ENCODE peak calls at places on chromosomes 3 and 15, in six cellular contexts. V is HCT116, T is NT2/D1, L is H1, N is K562, P is HepG2. C is an unnamed sample.

GRCh38 chr3:132630612-132631011 is 29.0 kb downstream of the ACAD11 start:
- DNase-seq in L (no peak), P (no peak), T (no peak), V (no peak), N (no peak), C (no peak)

GRCh38 chr3:110485389-110485788 is 586.2 kb upstream of the NECTIN3 start:
- DNase-seq in N (no peak), T (no peak), L (no peak), V (no peak), P (no peak), C (no peak)

GRCh38 chr3:183178833-183179549 is 16.5 kb upstream of the LAMP3 start:
- DNase-seq in V (no peak), T (no peak), N (peak), P (no peak), L (no peak), C (no peak)

GRCh38 chr3:112856537-112856936 is 9.9 kb upstream of the CD200R1L start:
- DNase-seq in L (no peak), N (no peak), P (no peak), V (no peak), T (no peak), C (no peak)

GRCh38 chr3:45473841-45474240 is 85.5 kb downstream of the LARS2 start:
- DNase-seq in L (no peak), V (no peak), N (no peak), P (no peak), T (no peak), C (no peak)

GRCh38 chr3:94525039-94525438 is 462.2 kb downstream of the NSUN3 start:
- DNase-seq in L (no peak), N (no peak), P (peak), V (no peak), T (no peak), C (no peak)

GRCh38 chr3:122003112-122003511 is 18.9 kb downstream of the ILDR1 start:
- DNase-seq in P (no peak), V (no peak), T (no peak), L (no peak), N (no peak), C (no peak)

GRCh38 chr3:196499807-196500524 is 3.6 kb downstream of the RNF168 start:
- DNase-seq in L (no peak), N (no peak), V (no peak), P (no peak), T (no peak), C (no peak)

GRCh38 chr3:102060814-102061213 is 211.5 kb downstream of the NFKBIZ start:
- DNase-seq in P (peak), V (no peak), L (no peak), T (no peak), N (no peak), C (peak)

GRCh38 chr15:98858610-98859023 is 149.0 kb downstream of the PGPEP1L start:
- DNase-seq in N (no peak), V (no peak), T (no peak), L (no peak), P (no peak), C (no peak)

GRCh38 chr15:53625962-53626845 is 133.3 kb downstream of the WDR72 start:
- DNase-seq in V (no peak), P (no peak), N (no peak), T (no peak), L (no peak), C (no peak)

GRCh38 chr3:65836047-65836446 is 202.7 kb downstream of the MAGI1 start:
- DNase-seq in V (no peak), L (no peak), P (no peak), N (no peak), T (no peak), C (no peak)

GRCh38 chr15:88651293-88651692 is 12.5 kb downstream of the ISG20 start:
- DNase-seq in T (no peak), L (no peak), V (no peak), P (no peak), N (no peak), C (no peak)

GRCh38 chr3:38711321-38711720 is 61.8 kb upstream of the SCN5A start:
- DNase-seq in L (no peak), P (no peak), T (no peak), N (no peak), V (no peak), C (no peak)
- TF ChIP-seq ZNF274 in L (no peak), P (no peak), T (no peak), N (no peak), V (no peak), C (no peak)

DNA sequence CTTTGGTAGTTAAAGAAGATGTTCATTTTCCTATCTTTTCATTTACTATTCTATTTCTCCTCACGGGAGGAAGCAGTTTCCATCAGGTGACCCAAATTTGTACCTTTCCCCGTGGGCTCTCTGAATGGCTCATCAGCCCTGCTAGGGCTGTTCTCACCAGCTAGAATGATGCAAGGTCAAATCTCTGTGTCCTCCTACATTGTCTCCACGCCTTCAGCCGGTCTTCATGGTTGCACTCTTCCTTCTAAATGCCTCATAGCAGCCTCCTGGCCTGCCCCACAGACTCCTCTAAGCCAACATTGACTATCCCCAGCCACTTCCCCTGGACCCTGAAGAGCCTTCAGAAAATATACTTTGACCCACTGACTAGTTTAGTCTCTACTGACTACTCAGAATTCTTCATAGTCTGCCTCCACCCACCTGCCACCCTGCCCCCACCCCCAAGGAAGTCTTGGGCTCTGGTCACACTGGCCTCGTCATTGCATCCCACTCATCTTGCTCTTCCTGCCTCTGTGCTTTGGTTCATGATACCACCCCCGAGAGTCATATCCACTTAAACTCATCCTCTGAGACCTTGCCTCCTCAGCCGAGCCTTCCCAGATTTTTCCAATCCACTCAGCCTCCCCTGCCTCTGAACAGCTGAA is 9.6 kb upstream of the DOCK3 start:
- DNase-seq in P (no peak), V (no peak), T (no peak), L (no peak), N (no peak), C (no peak)
- TF ChIP-seq ZNF274 in P (no peak), V (no peak), T (no peak), L (no peak), N (no peak), C (no peak)

DNA sequence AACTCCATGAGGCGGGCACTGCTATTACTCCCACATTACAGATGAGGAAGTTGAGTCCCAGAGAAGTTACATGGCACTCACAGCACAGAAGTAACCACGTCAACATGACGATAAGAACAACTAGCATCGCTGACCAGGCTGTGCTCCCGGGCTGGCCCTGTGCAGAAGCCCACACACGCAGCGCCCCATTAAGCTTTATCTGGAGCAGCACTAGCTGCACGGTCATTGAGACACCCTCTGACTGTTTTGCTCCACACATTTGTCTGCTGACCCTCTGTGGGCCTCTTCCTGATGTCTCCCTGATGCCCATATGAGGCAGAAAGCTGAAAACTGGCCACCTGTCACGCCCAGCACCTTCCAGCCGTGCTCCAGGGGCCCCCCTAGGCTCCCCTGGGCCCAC is 116.4 kb upstream of the ATP2B2 start:
- DNase-seq in L (no peak), T (no peak), P (no peak), V (no peak), N (no peak), C (no peak)
- TF ChIP-seq ZNF274 in L (no peak), T (no peak), P (no peak), V (no peak), N (no peak), C (no peak)

GRCh38 chr3:186967686-186968085 is 37.4 kb downstream of the ST6GAL1 start:
- DNase-seq in V (no peak), N (no peak), P (no peak), L (no peak), T (no peak), C (no peak)
- TF ChIP-seq ZNF274 in V (no peak), N (no peak), P (no peak), L (no peak), T (no peak), C (no peak)

GRCh38 chr15:30065025-30065801 is 17.5 kb upstream of the GOLGA8J start:
- DNase-seq in T (no peak), V (no peak), P (no peak), N (no peak), L (no peak), C (no peak)
- TF ChIP-seq ZNF274 in T (no peak), V (no peak), P (no peak), N (no peak), L (no peak), C (no peak)

DNA sequence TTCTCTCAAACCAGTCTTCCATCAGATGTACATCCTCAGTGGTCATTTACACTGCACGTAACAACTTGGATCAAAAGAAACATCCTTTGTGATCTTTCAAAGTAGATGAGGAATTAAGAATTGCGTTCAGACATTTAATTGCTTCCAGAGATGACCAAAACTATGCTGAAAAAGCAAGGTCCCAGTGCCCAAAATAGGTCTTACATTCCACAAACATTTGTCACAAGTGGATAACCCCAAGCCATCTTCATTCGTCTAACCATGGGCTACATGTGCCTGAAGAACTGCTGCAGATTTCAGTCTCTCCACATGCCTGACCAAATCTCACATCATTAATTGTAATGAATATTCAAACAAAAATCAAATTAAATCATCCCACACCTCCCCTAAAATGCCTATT is 273.6 kb downstream of the SHOX2 start:
- DNase-seq in N (no peak), V (no peak), P (no peak), T (no peak), L (no peak), C (no peak)
- TF ChIP-seq ZNF274 in N (no peak), V (no peak), P (no peak), T (no peak), L (no peak), C (no peak)

DNA sequence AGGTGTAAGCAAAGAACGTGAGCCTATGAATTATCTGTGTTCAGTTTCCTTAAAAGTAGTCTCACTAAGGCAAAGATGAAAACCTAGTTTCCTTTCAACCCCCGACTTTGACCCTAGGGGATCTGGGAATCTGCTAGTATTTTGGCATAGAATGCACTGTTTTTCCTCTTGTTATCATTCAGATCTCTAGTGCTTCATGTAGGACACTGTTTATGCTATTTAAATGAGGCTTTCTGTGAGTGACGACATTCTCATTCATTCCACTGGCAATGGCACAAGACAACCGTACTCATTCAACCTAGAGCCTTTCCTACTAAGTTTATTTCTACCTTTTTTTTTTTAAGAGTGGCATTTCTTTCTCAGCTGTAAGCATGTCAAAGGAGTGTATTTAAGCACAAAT is 67.0 kb downstream of the CHAC1 start:
- DNase-seq in T (no peak), V (no peak), L (no peak), P (no peak), N (no peak), C (no peak)
- TF ChIP-seq ZNF274 in T (no peak), V (no peak), L (no peak), P (no peak), N (no peak), C (no peak)

DNA sequence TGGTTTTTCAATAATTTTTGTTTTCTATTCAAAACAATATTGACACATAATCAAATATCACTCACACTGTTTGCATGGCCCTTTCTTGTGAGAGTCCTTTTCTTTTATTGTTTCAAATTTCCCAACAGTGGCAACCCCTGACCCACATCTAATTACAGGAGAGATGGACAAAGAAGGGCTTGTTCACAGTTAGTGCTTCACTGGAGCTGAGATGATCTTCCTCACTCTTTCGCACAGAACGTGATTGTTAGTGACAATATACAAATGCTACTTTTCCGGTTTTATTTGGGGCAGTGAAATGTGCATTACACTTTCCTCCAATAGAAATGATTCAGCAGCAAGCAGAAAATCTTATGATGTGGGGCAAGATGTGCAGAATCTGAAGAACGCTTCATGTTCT is 38.6 kb upstream of the TTC14 start:
- DNase-seq in N (no peak), T (no peak), P (no peak), V (no peak), L (no peak), C (no peak)
- TF ChIP-seq ZNF274 in N (no peak), T (no peak), P (no peak), V (no peak), L (no peak), C (no peak)

DNA sequence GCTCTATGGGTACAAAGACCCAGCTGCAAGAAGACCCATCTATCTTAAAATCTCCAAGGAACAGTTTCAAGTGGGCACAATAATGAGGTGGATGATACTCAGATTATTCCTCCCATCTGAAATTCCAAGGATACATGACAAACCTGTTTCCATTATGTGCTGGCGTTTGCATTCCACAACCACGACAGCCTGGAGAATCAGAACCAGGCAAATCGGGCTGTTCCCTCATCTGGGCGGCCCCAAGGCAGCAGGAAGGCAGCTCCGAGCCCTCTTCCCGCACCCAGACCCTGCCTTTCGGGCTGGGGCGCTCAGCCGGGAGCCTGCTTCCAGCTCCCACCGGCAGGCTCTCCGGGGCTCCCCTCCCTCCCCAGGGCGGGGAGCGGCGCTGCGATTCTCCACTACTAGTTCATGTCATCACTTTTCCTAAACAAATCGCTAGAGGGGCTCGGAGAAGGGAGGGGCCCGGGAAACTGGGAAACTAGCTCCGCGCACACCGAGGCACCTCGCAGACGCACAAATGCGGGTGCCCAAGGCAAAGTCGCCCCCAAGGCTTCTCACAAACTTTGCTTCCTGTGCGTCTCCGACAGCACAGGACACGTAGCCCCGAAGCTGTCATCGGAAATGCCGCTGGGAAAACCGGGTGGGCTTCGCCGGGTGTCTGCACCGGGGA is at the start of gene MGLL:
- DNase-seq in P (no peak), V (no peak), N (no peak), L (no peak), T (no peak), C (no peak)
- TF ChIP-seq ZNF274 in P (no peak), V (no peak), N (no peak), L (no peak), T (no peak), C (no peak)

DNA sequence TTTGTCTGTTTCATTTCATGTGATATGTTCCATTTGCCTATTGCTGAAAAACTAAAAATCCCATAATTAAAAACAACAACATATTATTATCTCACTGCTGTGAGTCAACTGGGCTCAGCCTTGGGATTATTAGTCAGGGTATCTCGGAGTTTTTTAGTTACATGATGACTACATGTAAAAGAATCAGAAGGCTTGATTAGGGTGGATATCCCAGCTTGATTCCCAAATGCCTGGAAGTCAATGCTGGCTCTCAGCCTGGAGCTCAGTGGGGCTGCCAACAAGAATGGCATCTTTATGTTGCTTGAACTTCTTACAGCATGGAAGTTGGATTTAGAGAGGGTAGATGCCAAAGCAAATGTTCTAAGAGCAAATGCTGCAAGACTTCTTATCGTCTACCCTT is 278.6 kb downstream of the PLOD2 start:
- DNase-seq in N (no peak), T (no peak), L (no peak), V (no peak), P (no peak), C (no peak)
- TF ChIP-seq ZNF274 in N (no peak), T (no peak), L (no peak), V (no peak), P (no peak), C (no peak)